ENCODE peak calls at places on chromosomes 7 and 10, in seven cellular contexts. One of them, this sample, is unnamed.

GRCh38 chr7:108014747-108015682 is 12.1 kb upstream of the LAMB1 start:
- DNase-seq in upper lobe of left lung: no peak
- DNase-seq in stimulated activated CD8-positive, alpha-beta memory T cell treated with anti-CD3 and anti-CD28 coated beads, Interleukin-7, amount 100 ng/mL, for 24 hours: no peak
- DNase-seq in NCI-H2081: no peak
- DNase-seq in activated CD4-positive, CD25-positive, alpha-beta regulatory T cell: no peak
- DNase-seq in HT1080: peak
- DNase-seq in T-helper 1 cell: no peak
- DNase-seq in this sample: no peak

GRCh38 chr7:50146692-50147091 is 53.6 kb upstream of the ZPBP start:
- DNase-seq in NCI-H2081: peak
- DNase-seq in T-helper 1 cell: no peak
- DNase-seq in activated CD4-positive, CD25-positive, alpha-beta regulatory T cell: no peak
- DNase-seq in stimulated activated CD8-positive, alpha-beta memory T cell treated with anti-CD3 and anti-CD28 coated beads, Interleukin-7, amount 100 ng/mL, for 24 hours: no peak
- DNase-seq in upper lobe of left lung: no peak
- DNase-seq in HT1080: no peak
- DNase-seq in this sample: peak

GRCh38 chr10:45076847-45077246 is 76.1 kb downstream of the ZNF22 start:
- DNase-seq in upper lobe of left lung: no peak
- DNase-seq in stimulated activated CD8-positive, alpha-beta memory T cell treated with anti-CD3 and anti-CD28 coated beads, Interleukin-7, amount 100 ng/mL, for 24 hours: no peak
- DNase-seq in T-helper 1 cell: no peak
- DNase-seq in NCI-H2081: no peak
- DNase-seq in HT1080: no peak
- DNase-seq in activated CD4-positive, CD25-positive, alpha-beta regulatory T cell: no peak
- DNase-seq in this sample: no peak

GRCh38 chr10:131770946-131771633 is 129.7 kb upstream of the PPP2R2D start:
- DNase-seq in upper lobe of left lung: no peak
- DNase-seq in NCI-H2081: no peak
- DNase-seq in T-helper 1 cell: no peak
- DNase-seq in HT1080: no peak
- DNase-seq in activated CD4-positive, CD25-positive, alpha-beta regulatory T cell: no peak
- DNase-seq in stimulated activated CD8-positive, alpha-beta memory T cell treated with anti-CD3 and anti-CD28 coated beads, Interleukin-7, amount 100 ng/mL, for 24 hours: no peak
- DNase-seq in this sample: no peak

GRCh38 chr10:101287922-101288638 is 58.8 kb upstream of the LBX1 start:
- DNase-seq in HT1080: peak
- DNase-seq in activated CD4-positive, CD25-positive, alpha-beta regulatory T cell: no peak
- DNase-seq in upper lobe of left lung: no peak
- DNase-seq in stimulated activated CD8-positive, alpha-beta memory T cell treated with anti-CD3 and anti-CD28 coated beads, Interleukin-7, amount 100 ng/mL, for 24 hours: no peak
- DNase-seq in NCI-H2081: no peak
- DNase-seq in T-helper 1 cell: no peak
- DNase-seq in this sample: no peak

GRCh38 chr10:125137601-125138438 is 22.5 kb downstream of the CTBP2 start:
- DNase-seq in activated CD4-positive, CD25-positive, alpha-beta regulatory T cell: no peak
- DNase-seq in T-helper 1 cell: no peak
- DNase-seq in stimulated activated CD8-positive, alpha-beta memory T cell treated with anti-CD3 and anti-CD28 coated beads, Interleukin-7, amount 100 ng/mL, for 24 hours: no peak
- DNase-seq in upper lobe of left lung: no peak
- DNase-seq in HT1080: no peak
- DNase-seq in NCI-H2081: peak
- DNase-seq in this sample: no peak

GRCh38 chr10:88848499-88848898 is 3.1 kb downstream of the ANKRD22 start:
- DNase-seq in HT1080: peak
- DNase-seq in T-helper 1 cell: no peak
- DNase-seq in NCI-H2081: no peak
- DNase-seq in activated CD4-positive, CD25-positive, alpha-beta regulatory T cell: no peak
- DNase-seq in stimulated activated CD8-positive, alpha-beta memory T cell treated with anti-CD3 and anti-CD28 coated beads, Interleukin-7, amount 100 ng/mL, for 24 hours: no peak
- DNase-seq in upper lobe of left lung: no peak
- DNase-seq in this sample: no peak

GRCh38 chr7:92251181-92251580 is 5.4 kb downstream of the ANKIB1 start:
- DNase-seq in upper lobe of left lung: no peak
- DNase-seq in NCI-H2081: no peak
- DNase-seq in T-helper 1 cell: no peak
- DNase-seq in stimulated activated CD8-positive, alpha-beta memory T cell treated with anti-CD3 and anti-CD28 coated beads, Interleukin-7, amount 100 ng/mL, for 24 hours: no peak
- DNase-seq in activated CD4-positive, CD25-positive, alpha-beta regulatory T cell: no peak
- DNase-seq in HT1080: no peak
- DNase-seq in this sample: no peak

GRCh38 chr7:235576-236395 is 43.4 kb downstream of the FAM20C start:
- DNase-seq in HT1080: no peak
- DNase-seq in stimulated activated CD8-positive, alpha-beta memory T cell treated with anti-CD3 and anti-CD28 coated beads, Interleukin-7, amount 100 ng/mL, for 24 hours: no peak
- DNase-seq in activated CD4-positive, CD25-positive, alpha-beta regulatory T cell: no peak
- DNase-seq in T-helper 1 cell: no peak
- DNase-seq in NCI-H2081: no peak
- DNase-seq in upper lobe of left lung: peak
- DNase-seq in this sample: no peak